ENCODE peak calls at places on chromosomes 1 and 21, in five cellular contexts. H, I, X, R and O are unnamed samples.

GRCh38 chr21:41873426-41873825 is 5.7 kb downstream of the PRDM15 start:
- DNase-seq in H (no peak), I (no peak), X (no peak), R (no peak), O (no peak)

GRCh38 chr1:170402451-170403311 is 129.3 kb upstream of the GORAB start:
- DNase-seq in H (no peak), I (peak), X (no peak), R (peak), O (no peak)

GRCh38 chr1:163820190-163820589 is 498.4 kb downstream of the NUF2 start:
- DNase-seq in H (peak), I (no peak), X (no peak), R (no peak), O (no peak)

GRCh38 chr1:101191049-101191448 is 45.8 kb upstream of the S1PR1 start:
- DNase-seq in H (no peak), I (no peak), X (no peak), R (no peak), O (no peak)

GRCh38 chr1:109482796-109483638 is 688 bp upstream of the ATXN7L2 start:
- DNase-seq in H (peak), I (peak), X (peak), R (no peak), O (peak)

GRCh38 chr1:154502066-154502741 is at the start of the genes SHE and TDRD10:
- DNase-seq in H (no peak), I (no peak), X (no peak), R (no peak), O (peak)

GRCh38 chr1:205020466-205020865 is 22.5 kb upstream of the CNTN2 start:
- DNase-seq in H (no peak), I (no peak), X (no peak), R (no peak), O (no peak)

GRCh38 chr21:46092811-46093667 is 4.9 kb upstream of the COL6A2 start:
- DNase-seq in H (no peak), I (no peak), X (no peak), R (no peak), O (no peak)

GRCh38 chr1:202011994-202012393 is 1.6 kb downstream of the ELF3 start:
- DNase-seq in H (no peak), I (no peak), X (no peak), R (no peak), O (peak)

GRCh38 chr1:192615055-192615454 is 20.9 kb upstream of the RGS13 start:
- DNase-seq in H (no peak), I (no peak), X (no peak), R (no peak), O (no peak)

GRCh38 chr1:159200759-159201158 is 3.9 kb upstream of the ACKR1 start:
- DNase-seq in H (no peak), I (no peak), X (no peak), R (no peak), O (no peak)

GRCh38 chr1:116195077-116195868 is 84.1 kb downstream of the MAB21L3 start:
- DNase-seq in H (no peak), I (no peak), X (no peak), R (no peak), O (no peak)

GRCh38 chr1:55623339-55623738 is 408.2 kb upstream of the USP24 start:
- DNase-seq in H (no peak), I (no peak), X (no peak), R (no peak), O (no peak)

GRCh38 chr21:27104749-27105439 is 138.0 kb upstream of the ADAMTS5 start:
- DNase-seq in H (no peak), I (no peak), X (no peak), R (peak), O (no peak)

GRCh38 chr21:37072239-37072987 is 458 bp downstream of the PIGP start:
- DNase-seq in H (peak), I (peak), X (no peak), R (peak), O (peak)

GRCh38 chr21:31660134-31660565 is 657 bp downstream of the SOD1 start:
- DNase-seq in H (peak), I (no peak), X (peak), R (no peak), O (peak)

GRCh38 chr1:17765444-17766411 is 10.6 kb downstream of the ACTL8 start:
- DNase-seq in H (no peak), I (peak), X (no peak), R (peak), O (no peak)

GRCh38 chr21:35635261-35635660 is 425.1 kb downstream of the SETD4 start:
- DNase-seq in H (no peak), I (peak), X (no peak), R (peak), O (no peak)

GRCh38 chr1:6700853-6701436 is 671 bp downstream of the DNAJC11 start:
- DNase-seq in H (no peak), I (no peak), X (no peak), R (no peak), O (no peak)

GRCh38 chr21:38751379-38752050 is 54.2 kb upstream of the ETS2 start:
- DNase-seq in H (no peak), I (peak), X (no peak), R (peak), O (no peak)

GRCh38 chr1:8889925-8890785 is 11.7 kb upstream of the ENO1 start:
- DNase-seq in H (peak), I (peak), X (no peak), R (peak), O (no peak)

GRCh38 chr1:247373721-247374141 is 42.1 kb upstream of the ZNF496 start:
- DNase-seq in H (peak), I (peak), X (peak), R (no peak), O (peak)

GRCh38 chr21:46117586-46118304 is 19.8 kb downstream of the COL6A2 start:
- DNase-seq in H (no peak), I (no peak), X (no peak), R (no peak), O (no peak)

GRCh38 chr1:8284167-8284566 is 33.7 kb upstream of the SLC45A1 start:
- DNase-seq in H (no peak), I (peak), X (no peak), R (peak), O (no peak)

GRCh38 chr1:94980049-94980908 is 53.4 kb upstream of the CNN3 start:
- DNase-seq in H (no peak), I (peak), X (no peak), R (peak), O (no peak)

GRCh38 chr1:232837085-232837484 is 31.9 kb downstream of the MAP10 start:
- DNase-seq in H (no peak), I (peak), X (no peak), R (no peak), O (no peak)